ENCODE peak calls at places on chromosome 16, in four cellular contexts. F is activated naive CD4-positive, alpha-beta T cell treated with anti-CD3 and anti-CD28 coated beads for 36 hours; V is cardiac muscle cell; W is A172. H is an unnamed sample.

GRCh38 chr16:88649924-88650748 is 717 bp downstream of the CYBA start:
- DNase-seq in F (peak), V (peak), W (peak), H (peak)

GRCh38 chr16:3906363-3906762 is 25.9 kb upstream of the CREBBP start:
- DNase-seq in F (no peak), V (no peak), W (no peak), H (no peak)

GRCh38 chr16:3838600-3839401 is 41.7 kb downstream of the CREBBP start:
- DNase-seq in F (no peak), V (no peak), W (no peak), H (no peak)

GRCh38 chr16:74902161-74902560 is 82.8 kb downstream of the WDR59 start:
- DNase-seq in F (no peak), V (no peak), W (no peak), H (no peak)

GRCh38 chr16:58306327-58306726 is 11.5 kb upstream of the PRSS54 start:
- DNase-seq in F (peak), V (no peak), W (peak), H (peak)

GRCh38 chr16:54193656-54194007 is 93.0 kb downstream of the IRX3 start:
- DNase-seq in F (peak), V (peak), W (peak), H (peak)

GRCh38 chr16:66662445-66663194 is 33.9 kb downstream of the CMTM4 start:
- DNase-seq in F (no peak), V (peak), W (peak), H (no peak)

GRCh38 chr16:81707411-81708321 is 71.4 kb upstream of the PLCG2 start:
- DNase-seq in F (no peak), V (no peak), W (peak), H (peak)

GRCh38 chr16:21985524-21985923 is 15.4 kb downstream of the PDZD9 start:
- DNase-seq in F (no peak), V (no peak), W (no peak), H (no peak)

GRCh38 chr16:30445408-30446202 is at the start of gene SEPHS2:
- DNase-seq in F (peak), V (peak), W (peak), H (peak)

GRCh38 chr16:88282221-88283041 is 100.3 kb upstream of the ZNF469 start:
- DNase-seq in F (no peak), V (no peak), W (no peak), H (no peak)

GRCh38 chr16:85550422-85551318 is 62.5 kb upstream of the GSE1 start:
- DNase-seq in F (no peak), V (no peak), W (no peak), H (no peak)

GRCh38 chr16:84045001-84045817 is 2.6 kb upstream of the SLC38A8 start:
- DNase-seq in F (no peak), V (no peak), W (no peak), H (peak)

GRCh38 chr16:65904361-65904760 is 462.1 kb upstream of the CDH5 start:
- DNase-seq in F (no peak), V (no peak), W (no peak), H (no peak)

GRCh38 chr16:17320009-17320408 is 150.8 kb downstream of the XYLT1 start:
- DNase-seq in F (no peak), V (no peak), W (no peak), H (no peak)

GRCh38 chr16:21302454-21302853 is 24.4 kb upstream of the CRYM start:
- DNase-seq in F (no peak), V (no peak), W (peak), H (peak)

GRCh38 chr16:88798772-88799455 is 4.7 kb upstream of the CDT1 start:
- DNase-seq in F (no peak), V (no peak), W (no peak), H (no peak)

GRCh38 chr16:28058839-28059589 is 4.5 kb downstream of the GSG1L start:
- DNase-seq in F (no peak), V (no peak), W (no peak), H (no peak)

GRCh38 chr16:11852092-11852809 is 909 bp upstream of the RSL1D1 start:
- DNase-seq in F (no peak), V (no peak), W (no peak), H (no peak)

GRCh38 chr16:80743772-80744171 is 60.6 kb downstream of the CDYL2 start:
- DNase-seq in F (no peak), V (no peak), W (no peak), H (no peak)

GRCh38 chr16:72942021-72942420 is 105.9 kb downstream of the ZFHX3 start:
- DNase-seq in F (no peak), V (no peak), W (no peak), H (no peak)

GRCh38 chr16:54928016-54928356 is 2.7 kb upstream of the IRX5 start:
- DNase-seq in F (peak), V (peak), W (peak), H (no peak)

GRCh38 chr16:79261461-79261860 is 339.1 kb downstream of the MAF start:
- DNase-seq in F (peak), V (peak), W (no peak), H (no peak)

GRCh38 chr16:9521749-9522370 is 430.4 kb downstream of the HAPSTR1 start:
- DNase-seq in F (no peak), V (no peak), W (no peak), H (no peak)

GRCh38 chr16:78816499-78817441 is 717.3 kb downstream of the WWOX start:
- DNase-seq in F (no peak), V (no peak), W (no peak), H (no peak)

GRCh38 chr16:3054965-3055733 is 8.8 kb downstream of the MMP25 start:
- DNase-seq in F (peak), V (no peak), W (no peak), H (peak)